ENCODE peak calls at places on chromosome 14, in five cellular contexts. L is HCT116, P is K562, D is HepG2, J is SK-N-SH. G is an unnamed sample.

GRCh38 chr14:24279301-24280186 is 8.1 kb upstream of the RABGGTA start:
- DNase-seq in L (no peak), P (no peak), D (no peak), J (peak), G (peak)

GRCh38 chr14:103312006-103312635 is 21.9 kb upstream of the EIF5 start:
- DNase-seq in L (no peak), P (no peak), D (no peak), J (no peak), G (no peak)

GRCh38 chr14:44165286-44165685 is 341.8 kb downstream of the FSCB start:
- DNase-seq in L (no peak), P (no peak), D (no peak), J (no peak), G (no peak)

GRCh38 chr14:102015045-102015685 is 50.8 kb downstream of the DYNC1H1 start:
- DNase-seq in L (no peak), P (no peak), D (no peak), J (no peak), G (no peak)

GRCh38 chr14:51093371-51094281 is 1.3 kb downstream of the TRIM9 start:
- DNase-seq in L (no peak), P (no peak), D (no peak), J (peak), G (no peak)

GRCh38 chr14:95359974-95360826 is 40.5 kb upstream of the CLMN start:
- DNase-seq in L (no peak), P (no peak), D (no peak), J (no peak), G (no peak)

GRCh38 chr14:77307099-77307496 is 13.6 kb downstream of the POMT2 start:
- DNase-seq in L (no peak), P (no peak), D (peak), J (peak), G (no peak)

GRCh38 chr14:73049428-73049827 is 8.9 kb upstream of the RBM25 start:
- DNase-seq in L (no peak), P (no peak), D (peak), J (no peak), G (no peak)

GRCh38 chr14:91232052-91232451 is 12.5 kb downstream of the GPR68 start:
- DNase-seq in L (no peak), P (no peak), D (no peak), J (no peak), G (no peak)

GRCh38 chr14:102966256-102966655 is 43.8 kb downstream of the AMN start:
- DNase-seq in L (no peak), P (no peak), D (no peak), J (no peak), G (no peak)

GRCh38 chr14:51845811-51846210 is 14.6 kb upstream of the GNG2 start:
- DNase-seq in L (no peak), P (no peak), D (no peak), J (no peak), G (no peak)

GRCh38 chr14:34098045-34098984 is 147.4 kb upstream of the EGLN3 start:
- DNase-seq in L (peak), P (peak), D (peak), J (peak), G (peak)

GRCh38 chr14:67620217-67620789 is 583 bp downstream of the ARG2 start:
- DNase-seq in L (no peak), P (no peak), D (no peak), J (peak), G (no peak)

GRCh38 chr14:30906752-30907658 is 32.6 kb downstream of the COCH start:
- DNase-seq in L (peak), P (no peak), D (peak), J (peak), G (no peak)
- TF ChIP-seq ZBTB33 in L (no peak), P (no peak), D (no peak), J (no peak), G (no peak)

DNA sequence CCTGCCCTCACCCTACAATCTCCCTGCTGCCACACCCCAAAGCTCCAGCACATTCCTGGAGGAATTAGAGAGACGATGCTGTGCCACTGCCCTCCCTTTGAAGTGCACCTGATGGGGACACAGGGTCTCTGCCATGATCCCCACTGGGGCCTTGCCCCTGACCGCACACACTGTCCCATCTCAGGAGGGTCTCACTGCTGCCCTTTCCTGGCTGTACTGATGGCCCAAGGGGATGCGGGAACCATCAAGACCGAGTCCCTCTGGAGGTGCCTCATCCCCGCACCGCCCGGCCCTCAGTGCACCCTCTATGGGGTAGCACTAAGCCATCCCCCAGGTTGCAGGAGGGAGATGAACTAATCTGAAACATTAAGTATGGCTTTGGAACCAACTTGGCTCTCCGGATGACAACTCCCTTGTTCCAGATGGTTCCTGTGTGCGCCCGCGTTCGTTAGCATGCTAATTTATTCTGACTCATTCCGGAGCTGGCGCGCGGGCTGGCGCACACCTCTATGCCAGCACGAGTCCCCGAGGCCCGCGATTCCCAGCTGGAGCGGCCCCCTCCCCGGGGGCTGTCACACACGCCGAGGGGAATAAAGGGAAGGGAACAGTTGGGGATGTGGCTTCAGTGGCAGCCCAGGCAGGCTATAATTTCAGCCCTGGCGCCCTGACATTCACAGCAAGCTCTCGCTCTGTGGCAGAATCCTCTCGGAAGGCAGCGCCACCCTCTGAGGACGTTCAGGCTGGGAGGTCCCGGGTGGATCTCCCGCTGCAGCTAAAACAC is 34.2 kb upstream of the C14orf180 start:
- DNase-seq in L (no peak), P (no peak), D (no peak), J (no peak), G (no peak)
- TF ChIP-seq YY1 in L (no peak), P (no peak), D (no peak), J (no peak), G (no peak)

DNA sequence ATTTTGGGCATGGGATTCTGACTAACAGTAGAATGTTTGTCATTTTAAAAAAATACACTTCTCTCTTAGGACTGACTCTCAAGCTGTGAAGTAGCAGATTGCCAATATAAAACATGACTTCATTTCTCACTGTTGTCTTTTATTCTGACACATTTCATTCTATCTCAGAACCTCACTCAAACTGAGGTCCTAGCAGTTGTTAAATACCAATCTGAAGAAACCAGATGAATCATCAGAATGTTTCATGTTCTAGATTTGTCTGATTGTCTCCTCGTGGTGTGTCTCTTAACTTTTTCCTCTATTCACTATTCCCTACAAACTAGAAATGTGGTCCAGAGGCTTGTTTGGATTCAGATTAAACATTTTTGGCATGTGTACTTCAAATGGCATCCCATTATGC is 276.4 kb upstream of the NPAS3 start:
- DNase-seq in L (no peak), P (no peak), D (no peak), J (no peak), G (no peak)
- TF ChIP-seq ZBTB33 in L (no peak), P (no peak), D (no peak), J (no peak), G (no peak)

GRCh38 chr14:59460378-59460777 is 4.8 kb downstream of the GPR135 start:
- DNase-seq in L (no peak), P (no peak), D (no peak), J (no peak), G (no peak)

GRCh38 chr14:59464651-59465569 is at the start of gene GPR135:
- DNase-seq in L (no peak), P (peak), D (peak), J (peak), G (no peak)

GRCh38 chr14:59465570-59466150 is 480 bp upstream of the GPR135 start:
- DNase-seq in L (no peak), P (no peak), D (no peak), J (no peak), G (no peak)

GRCh38 chr14:59461891-59462290 is 3.3 kb downstream of the GPR135 start:
- DNase-seq in L (no peak), P (no peak), D (no peak), J (no peak), G (no peak)

DNA sequence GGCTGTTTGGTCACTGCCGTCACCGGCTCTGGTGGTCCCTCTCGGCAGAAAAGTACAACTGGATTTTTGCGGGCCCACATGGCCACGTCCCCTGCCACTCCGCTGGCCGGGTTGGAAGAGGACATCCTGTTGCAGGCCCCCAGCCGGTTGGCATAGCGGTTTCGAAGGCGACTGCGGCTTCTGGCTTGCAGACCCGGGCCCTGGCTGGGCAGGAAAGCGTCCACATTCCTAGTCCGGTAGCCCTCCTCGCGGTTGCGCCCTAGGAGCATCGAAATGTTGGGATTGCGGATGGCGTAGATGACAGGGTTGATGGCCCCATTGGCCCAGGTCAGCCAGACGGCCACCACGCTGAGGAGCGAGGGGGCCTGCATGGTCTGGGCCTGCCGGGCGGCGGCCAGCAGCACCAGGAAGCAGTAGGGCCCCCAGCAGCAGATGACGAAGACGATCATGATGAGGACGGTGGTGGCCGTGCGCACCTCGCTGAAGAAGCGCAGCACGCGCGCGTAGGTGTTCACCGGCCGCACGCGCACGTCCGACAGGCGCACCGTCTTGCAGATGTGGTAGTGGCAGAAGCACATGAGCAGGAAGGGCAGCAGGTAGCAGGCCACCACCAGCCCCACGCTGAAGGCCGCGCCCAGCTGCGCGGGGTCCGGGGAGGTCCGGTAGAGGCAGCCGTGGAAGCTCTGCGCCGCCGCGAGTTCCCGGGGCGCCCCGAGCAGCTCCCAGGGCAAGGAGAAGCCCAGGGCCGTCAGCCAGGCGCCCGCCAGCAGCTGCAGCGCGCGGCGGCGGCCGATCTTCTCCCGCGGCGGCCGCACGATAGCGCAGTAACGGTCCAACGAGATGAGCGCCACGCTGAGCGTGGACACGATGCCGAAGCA is 1.2 kb downstream of the GPR135 start:
- DNase-seq in L (no peak), P (no peak), D (no peak), J (peak), G (no peak)
- TF ChIP-seq YY1 in L (no peak), P (no peak), D (no peak), J (no peak), G (no peak)

GRCh38 chr14:35534130-35534883 is at the start of gene INSM2:
- DNase-seq in L (no peak), P (peak), D (no peak), J (no peak), G (no peak)
- TF ChIP-seq ZBTB33 in L (no peak), P (no peak), D (no peak), J (no peak), G (no peak)

GRCh38 chr14:100882026-100882967 is 21.2 kb downstream of the RTL1 start:
- DNase-seq in L (no peak), P (no peak), D (no peak), J (no peak), G (no peak)

GRCh38 chr14:100879782-100880181 is 23.7 kb downstream of the RTL1 start:
- DNase-seq in L (no peak), P (no peak), D (no peak), J (no peak), G (no peak)

GRCh38 chr14:100882991-100883788 is 20.3 kb downstream of the RTL1 start:
- DNase-seq in L (no peak), P (no peak), D (no peak), J (no peak), G (no peak)

GRCh38 chr14:100880271-100881101 is 23.0 kb downstream of the RTL1 start:
- DNase-seq in L (no peak), P (no peak), D (no peak), J (no peak), G (no peak)

DNA sequence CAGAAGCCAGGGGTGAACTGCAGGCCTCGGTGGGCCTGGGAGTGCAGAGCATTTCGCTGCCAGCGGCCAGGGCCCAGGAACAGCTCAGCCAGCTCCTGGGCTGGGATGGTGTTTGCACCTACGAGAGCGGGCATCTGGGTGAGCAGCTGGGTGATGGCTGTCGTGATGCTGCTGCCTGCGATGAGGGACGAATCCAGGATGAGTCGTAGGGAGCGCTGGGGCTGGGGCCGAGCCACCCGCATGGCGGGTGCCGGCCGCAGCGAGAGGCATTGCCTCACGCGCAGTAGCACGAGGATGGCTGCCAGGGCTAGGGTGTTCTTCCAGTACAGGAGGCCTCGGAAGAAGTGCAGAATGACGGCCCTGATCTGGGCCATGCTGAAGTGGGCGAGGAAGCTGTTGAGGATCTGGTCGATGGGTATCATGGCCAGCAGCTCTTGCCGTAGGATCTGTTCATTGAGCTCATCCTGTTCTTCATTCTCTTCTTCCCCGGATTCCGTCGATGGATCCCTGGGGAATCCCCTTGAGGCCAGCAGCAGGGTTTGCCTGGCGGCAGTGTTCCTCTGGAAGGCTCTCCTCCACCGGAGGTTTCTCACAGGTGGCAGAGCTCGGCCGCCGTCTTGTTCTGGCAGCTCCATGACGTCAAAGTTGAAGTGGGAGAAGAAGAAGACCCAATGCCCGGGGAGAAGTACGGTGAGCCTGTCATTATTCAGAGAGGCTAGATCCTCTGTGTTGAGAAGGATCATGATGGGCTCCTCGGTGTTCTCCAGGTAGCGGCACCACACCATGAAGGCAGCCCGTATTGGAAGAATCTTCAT is 22.1 kb downstream of the RTL1 start:
- DNase-seq in L (no peak), P (no peak), D (no peak), J (no peak), G (no peak)
- TF ChIP-seq YY1 in L (no peak), P (no peak), D (no peak), J (no peak), G (no peak)